ENCODE peak calls at places on chromosomes 5 and 9, in ten cellular contexts. K is body of pancreas; S is mesendoderm; R is NT2/D1; U is A673; D is H7; A is CD4-positive, CD25-positive, alpha-beta regulatory T cell; Y is tibial nerve; Z is fibroblast of mammary gland; J is lower leg skin. P is an unnamed sample.

GRCh38 chr5:111787006-111787405 is 30.0 kb upstream of the NREP start:
- DNase-seq in K (no peak), S (peak; percentile 40), R (no peak), U (no peak), D (no peak), A (no peak), Y (no peak), Z (no peak), J (no peak), P (no peak)

GRCh38 chr5:152592416-152592815 is 187.3 kb upstream of the NMUR2 start:
- DNase-seq in K (no peak), S (peak; percentile 40), R (no peak), U (no peak), D (peak; percentile 1), A (no peak), Y (no peak), Z (no peak), J (no peak), P (no peak)

GRCh38 chr9:130587921-130588320 is 8.5 kb downstream of the FUBP3 start:
- DNase-seq in K (no peak), S (no peak), R (no peak), U (no peak), D (no peak), A (no peak), Y (no peak), Z (no peak), J (no peak), P (no peak)

GRCh38 chr5:178532666-178533065 is 57.5 kb downstream of the COL23A1 start:
- DNase-seq in K (no peak), S (no peak), R (no peak), U (no peak), D (no peak), A (no peak), Y (no peak), Z (no peak), J (no peak), P (no peak)

GRCh38 chr5:50900952-50901510 is 234.6 kb downstream of the PARP8 start:
- DNase-seq in K (no peak), S (no peak), R (no peak), U (no peak), D (no peak), A (no peak), Y (no peak), Z (no peak), J (no peak), P (no peak)

GRCh38 chr9:12923472-12924009 is 148.7 kb downstream of the LURAP1L start:
- DNase-seq in K (no peak), S (no peak), R (no peak), U (no peak), D (no peak), A (no peak), Y (no peak), Z (peak; percentile 98), J (peak; percentile 51), P (no peak)

GRCh38 chr5:176915906-176916305 is 16.8 kb upstream of the HK3 start:
- DNase-seq in K (no peak), S (no peak), R (no peak), U (no peak), D (no peak), A (no peak), Y (no peak), Z (no peak), J (no peak), P (no peak)

GRCh38 chr9:134602547-134603362 is 38.8 kb upstream of the COL5A1 start:
- DNase-seq in K (peak; percentile 26), S (peak; percentile 99), R (peak; percentile 84), U (no peak), D (peak; percentile 32), A (no peak), Y (no peak), Z (peak; percentile 94), J (peak; percentile 11), P (no peak)

DNA sequence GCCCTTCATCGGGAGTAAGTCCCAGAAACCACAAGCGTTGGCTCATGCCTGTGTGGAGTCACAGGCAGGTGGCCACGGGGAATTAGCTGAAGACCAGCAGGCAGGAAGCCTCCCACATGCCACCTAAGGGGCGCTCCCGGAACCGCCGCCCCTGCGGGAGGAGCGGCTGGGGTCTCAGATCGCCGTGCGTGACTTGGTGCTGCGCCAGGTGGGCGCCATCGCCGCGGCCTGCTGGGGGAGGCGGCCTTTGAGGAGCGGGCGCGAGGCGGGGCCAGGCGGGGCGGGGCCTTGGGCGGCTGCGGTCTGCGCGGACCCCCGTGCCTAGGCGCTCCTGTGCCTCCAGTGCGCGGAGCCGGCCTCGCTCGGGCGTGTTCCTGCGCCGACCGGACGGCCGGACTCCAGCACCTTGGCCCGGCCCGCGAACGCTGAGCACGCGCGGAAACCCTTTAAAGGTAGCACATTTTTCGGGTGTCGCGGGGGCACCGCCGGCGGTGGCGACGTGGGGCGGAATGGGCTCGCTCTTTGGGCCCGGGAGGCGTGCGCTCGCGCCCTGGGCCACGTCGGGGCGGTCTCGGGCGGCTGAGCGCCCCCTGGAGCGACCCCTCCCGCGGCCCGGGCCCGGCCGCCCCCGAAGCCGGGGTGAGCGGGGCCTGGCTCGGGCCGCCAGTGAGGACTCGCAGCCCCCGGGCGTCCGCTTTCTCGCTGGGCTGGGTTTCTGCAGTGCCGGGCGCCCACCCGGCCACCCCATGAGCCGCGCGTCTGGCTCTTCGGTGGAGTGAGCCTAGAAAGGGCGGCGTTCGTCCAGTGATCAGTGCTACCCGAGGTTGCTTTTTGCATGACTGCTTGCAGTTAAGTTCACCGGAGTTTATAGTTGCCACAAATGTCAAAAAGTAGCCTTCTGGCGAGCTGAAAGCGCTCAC is 24.5 kb downstream of the LECT2 start:
- DNase-seq in K (no peak), S (peak; percentile 67), R (peak; percentile 16), U (peak; percentile 22), D (peak; percentile 86), A (no peak), Y (no peak), Z (no peak), J (no peak), P (no peak)
- H3K4me3 ChIP-seq in K (no peak overlapping the region), S (no peak overlapping the region), R (peak overlapping the region; percentile 56), U (peak overlapping the region; percentile 35), D (peak overlapping the region; percentile 56), A (no peak overlapping the region), Y (no peak overlapping the region), Z (no peak overlapping the region), J (no peak overlapping the region), P (peak overlapping the region; percentile 12)

GRCh38 chr9:121269888-121270254 is 1.9 kb downstream of the GSN start:
- DNase-seq in K (no peak), S (no peak), R (no peak), U (no peak), D (no peak), A (no peak), Y (no peak), Z (peak; percentile 20), J (no peak), P (no peak)
- H3K4me3 ChIP-seq in K (no peak overlapping the region), S (no peak overlapping the region), R (no peak overlapping the region), U (peak overlapping the region; percentile 73), D (no peak overlapping the region), A (no peak overlapping the region), Y (peak overlapping the region; percentile 65), Z (peak overlapping the region; percentile 89), J (peak overlapping the region; percentile 66), P (peak overlapping the region; percentile 95)

GRCh38 chr9:23750808-23751207 is 75.2 kb downstream of the ELAVL2 start:
- DNase-seq in K (no peak), S (no peak), R (no peak), U (no peak), D (no peak), A (no peak), Y (no peak), Z (no peak), J (no peak), P (no peak)

GRCh38 chr9:23747088-23747748 is 78.8 kb downstream of the ELAVL2 start:
- DNase-seq in K (no peak), S (no peak), R (no peak), U (no peak), D (no peak), A (no peak), Y (no peak), Z (no peak), J (no peak), P (no peak)

GRCh38 chr9:23752859-23753258 is 73.2 kb downstream of the ELAVL2 start:
- DNase-seq in K (no peak), S (no peak), R (no peak), U (no peak), D (no peak), A (no peak), Y (no peak), Z (no peak), J (no peak), P (no peak)

GRCh38 chr9:23754551-23754950 is 71.5 kb downstream of the ELAVL2 start:
- DNase-seq in K (no peak), S (no peak), R (no peak), U (no peak), D (no peak), A (no peak), Y (no peak), Z (no peak), J (no peak), P (no peak)

GRCh38 chr9:23751614-23752013 is 74.4 kb downstream of the ELAVL2 start:
- DNase-seq in K (no peak), S (no peak), R (no peak), U (no peak), D (no peak), A (no peak), Y (no peak), Z (no peak), J (no peak), P (no peak)
- H3K4me3 ChIP-seq in K (no peak overlapping the region), S (no peak overlapping the region), R (no peak overlapping the region), U (no peak overlapping the region), D (no peak overlapping the region), A (no peak overlapping the region), Y (no peak overlapping the region), Z (no peak overlapping the region), J (no peak overlapping the region), P (no peak overlapping the region)

GRCh38 chr5:36694351-36694750 is 87.9 kb downstream of the SLC1A3 start:
- DNase-seq in K (no peak), S (no peak), R (no peak), U (no peak), D (no peak), A (no peak), Y (no peak), Z (peak; percentile 58), J (no peak), P (no peak)

GRCh38 chr5:36691241-36691640 is 84.8 kb downstream of the SLC1A3 start:
- DNase-seq in K (no peak), S (no peak), R (no peak), U (no peak), D (no peak), A (no peak), Y (no peak), Z (peak; percentile 56), J (no peak), P (no peak)

GRCh38 chr5:36690041-36690941 is 83.9 kb downstream of the SLC1A3 start:
- DNase-seq in K (peak; percentile 78), S (peak; percentile 96), R (peak; percentile 69), U (peak; percentile 90), D (peak; percentile 91), A (peak; percentile 22), Y (peak; percentile 56), Z (peak; percentile 73), J (peak; percentile 69), P (peak; percentile 64)

GRCh38 chr5:36691993-36692392 is 85.6 kb downstream of the SLC1A3 start:
- DNase-seq in K (no peak), S (no peak), R (no peak), U (no peak), D (no peak), A (no peak), Y (no peak), Z (peak; percentile 65), J (peak; percentile 20), P (no peak)

DNA sequence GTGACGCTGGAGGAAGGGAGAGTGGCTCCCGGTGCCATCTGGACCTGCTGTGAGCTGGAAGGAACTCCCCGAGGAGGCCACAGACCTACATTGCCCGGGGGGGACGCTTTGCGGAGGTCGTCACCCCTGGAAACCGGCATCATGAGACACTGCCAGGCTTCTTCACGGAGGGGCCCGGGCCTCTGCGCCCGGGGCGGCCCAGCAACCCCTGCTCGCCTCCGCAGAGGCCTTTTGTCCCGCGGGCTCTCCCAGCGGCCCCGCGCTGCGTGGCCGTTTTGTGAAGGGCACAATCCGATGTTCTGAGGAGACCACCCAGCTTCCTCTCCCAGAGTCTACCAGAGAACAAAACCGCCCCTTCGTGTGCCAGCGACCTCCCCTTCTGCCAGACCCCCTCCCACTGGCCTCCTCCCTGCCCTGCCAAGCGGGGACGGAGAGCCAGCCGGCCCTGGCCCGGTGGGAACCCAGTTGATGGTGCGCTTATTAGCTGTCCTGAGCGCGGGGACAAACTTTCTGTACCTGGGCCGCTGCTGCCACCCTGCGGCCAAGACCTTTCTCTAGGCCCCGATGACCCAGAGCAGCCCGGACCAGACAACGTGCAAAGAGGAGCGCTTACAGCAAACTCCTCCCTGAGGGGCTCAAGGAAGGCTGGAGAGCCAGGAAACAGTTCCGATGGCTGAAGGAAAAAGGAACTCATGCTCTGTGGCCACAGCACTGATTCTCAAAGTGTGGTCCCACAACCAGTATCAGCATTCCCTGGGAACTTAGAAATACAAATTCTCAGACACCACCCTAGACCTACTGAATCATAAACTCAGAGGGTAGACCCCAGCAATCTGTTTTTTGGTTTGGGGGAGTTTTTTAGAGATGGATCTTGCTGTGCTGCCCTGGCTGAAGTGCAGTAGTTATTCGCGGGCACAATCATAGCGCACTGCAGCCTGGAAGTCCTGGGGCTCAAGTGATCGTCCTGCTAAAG is 86.7 kb downstream of the SLC1A3 start:
- DNase-seq in K (peak; percentile 71), S (peak; percentile 92), R (peak; percentile 59), U (peak; percentile 74), D (peak; percentile 90), A (no peak), Y (peak; percentile 67), Z (peak; percentile 75), J (peak; percentile 76), P (peak; percentile 77)
- H3K4me3 ChIP-seq in K (no peak overlapping the region), S (peak overlapping the region; percentile 33), R (peak overlapping the region; percentile 33), U (no peak overlapping the region), D (peak overlapping the region; percentile 34), A (no peak overlapping the region), Y (peak overlapping the region; percentile 9), Z (peak overlapping the region; percentile 20), J (no peak overlapping the region), P (peak overlapping the region; percentile 32)

P was measured in heart right ventricle.